ENCODE peak calls at places on chromosomes 5 and 9, in eight cellular contexts. J is fibroblast of lung, O is cardiac fibroblast, V is GM12865, M is aorta, E is brain microvascular endothelial cell, I is heart left ventricle, A is esophagus squamous epithelium. D is an unnamed sample.

GRCh38 chr5:152514827-152515397 is 109.8 kb upstream of the NMUR2 start:
- DNase-seq in J (peak; percentile 4), O (peak; percentile 44), V (peak; percentile 23), M (no peak), E (no peak), I (no peak), A (no peak), D (peak; percentile 26)

GRCh38 chr5:137954131-137954879 is 65.0 kb downstream of the PKD2L2 start:
- DNase-seq in J (peak; percentile 93), O (peak; percentile 93), V (no peak), M (no peak), E (peak; percentile 88), I (peak; percentile 29), A (no peak), D (peak; percentile 80)

GRCh38 chr5:72137826-72138409 is 30.6 kb downstream of the MAP1B start:
- DNase-seq in J (no peak), O (no peak), V (peak; percentile 13), M (no peak), E (no peak), I (no peak), A (no peak), D (no peak)

GRCh38 chr5:149429839-149430721 is 51.0 kb upstream of the IL17B start:
- DNase-seq in J (peak; percentile 34), O (peak; percentile 71), V (peak; percentile 52), M (peak; percentile 83), E (no peak), I (peak; percentile 70), A (no peak), D (no peak)

GRCh38 chr5:110386782-110387181 is 339.7 kb downstream of the TMEM232 start:
- DNase-seq in J (peak; percentile 92), O (peak; percentile 48), V (no peak), M (no peak), E (peak; percentile 57), I (no peak), A (no peak), D (peak; percentile 21)

GRCh38 chr9:88809371-88809770 is 181.9 kb upstream of the S1PR3 start:
- DNase-seq in J (no peak), O (peak; percentile 80), V (no peak), M (no peak), E (no peak), I (no peak), A (no peak), D (peak; percentile 39)

GRCh38 chr9:98807811-98808195 is 333 bp downstream of the GALNT12 start:
- DNase-seq in J (peak; percentile 33), O (no peak), V (no peak), M (no peak), E (no peak), I (no peak), A (no peak), D (peak; percentile 50)

GRCh38 chr5:72457491-72457890 is 49.7 kb downstream of the ZNF366 start:
- DNase-seq in J (no peak), O (no peak), V (no peak), M (no peak), E (no peak), I (no peak), A (no peak), D (no peak)

GRCh38 chr5:86461169-86461956 is 156.4 kb upstream of the COX7C start:
- DNase-seq in J (peak; percentile 0), O (peak; percentile 1), V (peak; percentile 4), M (no peak), E (no peak), I (no peak), A (no peak), D (no peak)

GRCh38 chr5:177985430-177986040 is 10.5 kb downstream of the PROP1 start:
- DNase-seq in J (no peak), O (no peak), V (no peak), M (no peak), E (no peak), I (no peak), A (no peak), D (no peak)

GRCh38 chr9:135992486-135993408 is 31.6 kb upstream of the UBAC1 start:
- DNase-seq in J (peak; percentile 86), O (peak; percentile 75), V (peak; percentile 50), M (peak; percentile 91), E (peak; percentile 56), I (peak; percentile 89), A (no peak), D (peak; percentile 75)

GRCh38 chr5:34833991-34834793 is 4.8 kb upstream of the TTC23L start:
- DNase-seq in J (no peak), O (peak; percentile 28), V (no peak), M (no peak), E (no peak), I (no peak), A (no peak), D (no peak)

GRCh38 chr5:14475013-14475412 is 106.6 kb upstream of the OTULINL start:
- DNase-seq in J (no peak), O (no peak), V (no peak), M (no peak), E (no peak), I (no peak), A (no peak), D (no peak)

GRCh38 chr9:91029621-91030361 is 228.2 kb downstream of the SYK start:
- DNase-seq in J (no peak), O (no peak), V (no peak), M (no peak), E (peak; percentile 15), I (no peak), A (no peak), D (no peak)

GRCh38 chr5:39500656-39501295 is 76.0 kb upstream of the DAB2 start:
- DNase-seq in J (peak; percentile 59), O (no peak), V (no peak), M (no peak), E (no peak), I (no peak), A (no peak), D (no peak)

GRCh38 chr9:32672478-32672877 is 37.0 kb upstream of the TAF1L start:
- DNase-seq in J (peak; percentile 98), O (peak; percentile 70), V (no peak), M (no peak), E (peak; percentile 19), I (no peak), A (no peak), D (peak; percentile 6)

GRCh38 chr9:36874261-36874660 is 159.8 kb downstream of the PAX5 start:
- DNase-seq in J (no peak), O (no peak), V (no peak), M (peak; percentile 21), E (no peak), I (no peak), A (no peak), D (no peak)
- H3K4me3 ChIP-seq in J (no peak overlapping the region), O (no peak overlapping the region), V (no peak overlapping the region), M (no peak overlapping the region), E (no peak overlapping the region), I (no peak overlapping the region), A (no peak overlapping the region), D (no peak overlapping the region)

GRCh38 chr5:58459276-58459859 is 518 bp downstream of the PLK2 start:
- DNase-seq in J (no peak), O (peak; percentile 59), V (peak; percentile 3), M (no peak), E (no peak), I (peak; percentile 38), A (no peak), D (no peak)
- H3K4me3 ChIP-seq in J (peak overlapping the region; percentile 56), O (peak overlapping the region; percentile 92), V (peak overlapping the region; percentile 59), M (peak overlapping the region; percentile 83), E (peak overlapping the region; percentile 91), I (peak overlapping the region; percentile 84), A (peak overlapping the region; percentile 88), D (peak overlapping the region; percentile 92)

GRCh38 chr5:82274343-82275266 is 3.5 kb downstream of the RPS23 start:
- DNase-seq in J (no peak), O (peak; percentile 18), V (peak; percentile 51), M (peak; percentile 47), E (no peak), I (no peak), A (no peak), D (no peak)

GRCh38 chr5:82276800-82277612 is 1.1 kb downstream of the RPS23 start:
- DNase-seq in J (no peak), O (no peak), V (peak; percentile 23), M (no peak), E (no peak), I (no peak), A (no peak), D (no peak)

GRCh38 chr5:82277613-82277986 is 554 bp downstream of the RPS23 start:
- DNase-seq in J (no peak), O (peak; percentile 30), V (peak; percentile 30), M (no peak), E (no peak), I (no peak), A (no peak), D (peak; percentile 9)

GRCh38 chr5:82272957-82273356 is 5.2 kb downstream of the RPS23 start:
- DNase-seq in J (no peak), O (no peak), V (peak; percentile 16), M (no peak), E (no peak), I (no peak), A (no peak), D (no peak)

GRCh38 chr5:82275267-82275664 is 2.9 kb downstream of the RPS23 start:
- DNase-seq in J (no peak), O (no peak), V (peak; percentile 14), M (no peak), E (no peak), I (no peak), A (no peak), D (no peak)
- H3K4me3 ChIP-seq in J (no peak overlapping the region), O (no peak overlapping the region), V (no peak overlapping the region), M (no peak overlapping the region), E (no peak overlapping the region), I (no peak overlapping the region), A (no peak overlapping the region), D (no peak overlapping the region)

GRCh38 chr9:37753489-37754190 is at the start of gene TRMT10B:
- DNase-seq in J (peak; percentile 73), O (peak; percentile 74), V (peak; percentile 83), M (peak; percentile 65), E (peak; percentile 54), I (peak; percentile 78), A (no peak), D (peak; percentile 85)
- H3K4me3 ChIP-seq in J (peak within 1 kb of the TSS; percentile 82), O (peak within 1 kb of the TSS; percentile 64), V (peak within 1 kb of the TSS; percentile 90), M (peak within 1 kb of the TSS; percentile 71), E (peak within 1 kb of the TSS; percentile 80), I (peak within 1 kb of the TSS; percentile 88), A (peak within 1 kb of the TSS; percentile 62), D (peak within 1 kb of the TSS; percentile 97)

DNA sequence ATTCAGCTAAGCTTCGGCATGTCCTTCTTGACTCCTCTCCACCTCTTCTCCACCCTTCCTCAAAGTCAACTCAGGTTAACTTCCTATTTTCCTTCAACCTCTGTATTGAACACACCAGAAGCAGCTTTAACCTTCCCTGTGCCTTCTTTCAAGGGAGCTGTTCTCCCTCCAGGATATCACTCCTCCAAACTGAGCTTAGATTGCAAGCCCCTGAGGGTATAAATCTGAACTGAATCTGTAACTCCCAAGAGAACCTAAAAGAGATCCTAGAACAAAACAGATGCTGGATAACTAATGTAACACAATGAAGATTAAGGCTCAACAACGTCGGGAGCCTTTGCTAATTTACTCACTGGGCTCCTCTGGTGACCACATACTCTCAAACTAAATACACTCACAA is 1.1 kb downstream of the SLCO4C1 start:
- DNase-seq in J (no peak), O (no peak), V (no peak), M (no peak), E (no peak), I (no peak), A (no peak), D (no peak)
- H3K4me3 ChIP-seq in J (no peak overlapping the region), O (no peak overlapping the region), V (no peak overlapping the region), M (no peak overlapping the region), E (no peak overlapping the region), I (peak overlapping the region; percentile 61), A (no peak overlapping the region), D (no peak overlapping the region)

D was measured in foreskin fibroblast.